ENCODE peak calls at places on chromosome 9, in seven cellular contexts. P is spleen, V is ascending aorta, B is fibroblast of lung, S is WERI-Rb-1, Y is tibial nerve, F is GM06990. W is an unnamed sample.

GRCh38 chr9:87405677-87406544 is 91.8 kb upstream of the DAPK1 start:
- DNase-seq in P (no peak), V (no peak), B (peak), S (no peak), Y (peak), F (no peak), W (no peak)

GRCh38 chr9:129889936-129890717 is 54.9 kb downstream of the USP20 start:
- DNase-seq in P (peak), V (no peak), B (no peak), S (no peak), Y (no peak), F (peak), W (peak)

GRCh38 chr9:4879098-4879497 is 86.4 kb downstream of the RCL1 start:
- DNase-seq in P (no peak), V (no peak), B (no peak), S (no peak), Y (no peak), F (no peak), W (no peak)

GRCh38 chr9:111851536-111851935 is 45.1 kb upstream of the UGCG start:
- DNase-seq in P (no peak), V (no peak), B (no peak), S (peak), Y (no peak), F (no peak), W (no peak)

GRCh38 chr9:107999011-107999410 is 509.4 kb upstream of the KLF4 start:
- DNase-seq in P (no peak), V (no peak), B (no peak), S (no peak), Y (no peak), F (no peak), W (no peak)

GRCh38 chr9:126643945-126644527 is 30.3 kb downstream of the LMX1B start:
- DNase-seq in P (no peak), V (no peak), B (no peak), S (peak), Y (no peak), F (no peak), W (no peak)

GRCh38 chr9:98359569-98359968 is 104.1 kb upstream of the TBC1D2 start:
- DNase-seq in P (no peak), V (no peak), B (no peak), S (no peak), Y (no peak), F (no peak), W (no peak)

GRCh38 chr9:90724112-90724511 is 77.5 kb upstream of the SYK start:
- DNase-seq in P (no peak), V (no peak), B (no peak), S (no peak), Y (no peak), F (no peak), W (no peak)

GRCh38 chr9:126719677-126720435 is 85.0 kb upstream of the ZBTB43 start:
- DNase-seq in P (peak), V (peak), B (peak), S (no peak), Y (peak), F (peak), W (peak)

GRCh38 chr9:92592946-92593860 is 57.4 kb upstream of the ECM2 start:
- DNase-seq in P (no peak), V (no peak), B (no peak), S (no peak), Y (no peak), F (no peak), W (no peak)

GRCh38 chr9:91536211-91536691 is 112.6 kb upstream of the NFIL3 start:
- DNase-seq in P (no peak), V (no peak), B (peak), S (no peak), Y (no peak), F (no peak), W (peak)

GRCh38 chr9:2686884-2687283 is 30.4 kb upstream of the KCNV2 start:
- DNase-seq in P (no peak), V (no peak), B (no peak), S (peak), Y (no peak), F (no peak), W (no peak)

GRCh38 chr9:15720861-15721260 is 168.0 kb downstream of the CCDC171 start:
- DNase-seq in P (no peak), V (no peak), B (no peak), S (no peak), Y (no peak), F (no peak), W (no peak)

GRCh38 chr9:123002754-123003153 is 30.7 kb upstream of the GPR21 start:
- DNase-seq in P (no peak), V (no peak), B (peak), S (no peak), Y (no peak), F (no peak), W (no peak)

GRCh38 chr9:122562134-122562760 is 9.3 kb downstream of the OR1N2 start:
- DNase-seq in P (no peak), V (no peak), B (no peak), S (peak), Y (no peak), F (no peak), W (no peak)

GRCh38 chr9:77649109-77649812 is 1.1 kb upstream of the GNA14 start:
- DNase-seq in P (no peak), V (no peak), B (peak), S (no peak), Y (no peak), F (no peak), W (no peak)

GRCh38 chr9:128122809-128123175 is 4.7 kb downstream of the PTGES2 start:
- DNase-seq in P (peak), V (no peak), B (no peak), S (no peak), Y (no peak), F (no peak), W (no peak)

GRCh38 chr9:81535542-81536241 is 153.7 kb downstream of the TLE1 start:
- DNase-seq in P (no peak), V (no peak), B (peak), S (peak), Y (no peak), F (no peak), W (no peak)

GRCh38 chr9:91758491-91758981 is 191.5 kb downstream of the ROR2 start:
- DNase-seq in P (no peak), V (no peak), B (peak), S (peak), Y (no peak), F (peak), W (peak)

GRCh38 chr9:118736406-118736805 is 632.8 kb downstream of the BRINP1 start:
- DNase-seq in P (no peak), V (no peak), B (no peak), S (no peak), Y (no peak), F (no peak), W (no peak)

GRCh38 chr9:13554626-13555025 is 275.1 kb upstream of the MPDZ start:
- DNase-seq in P (no peak), V (no peak), B (no peak), S (no peak), Y (no peak), F (no peak), W (no peak)

GRCh38 chr9:103802068-103802467 is 292.0 kb upstream of the SMC2 start:
- DNase-seq in P (no peak), V (no peak), B (no peak), S (no peak), Y (no peak), F (no peak), W (no peak)

GRCh38 chr9:19120846-19121245 is 6.4 kb downstream of the PLIN2 start:
- DNase-seq in P (no peak), V (no peak), B (no peak), S (no peak), Y (no peak), F (no peak), W (no peak)

GRCh38 chr9:19119241-19119640 is 8.1 kb downstream of the PLIN2 start:
- DNase-seq in P (no peak), V (no peak), B (no peak), S (no peak), Y (no peak), F (no peak), W (no peak)

GRCh38 chr9:19119801-19120440 is 7.4 kb downstream of the PLIN2 start:
- DNase-seq in P (no peak), V (no peak), B (no peak), S (no peak), Y (no peak), F (no peak), W (no peak)

GRCh38 chr9:19124430-19124793 is 2.9 kb downstream of the PLIN2 start:
- DNase-seq in P (no peak), V (no peak), B (no peak), S (no peak), Y (no peak), F (no peak), W (no peak)

DNA sequence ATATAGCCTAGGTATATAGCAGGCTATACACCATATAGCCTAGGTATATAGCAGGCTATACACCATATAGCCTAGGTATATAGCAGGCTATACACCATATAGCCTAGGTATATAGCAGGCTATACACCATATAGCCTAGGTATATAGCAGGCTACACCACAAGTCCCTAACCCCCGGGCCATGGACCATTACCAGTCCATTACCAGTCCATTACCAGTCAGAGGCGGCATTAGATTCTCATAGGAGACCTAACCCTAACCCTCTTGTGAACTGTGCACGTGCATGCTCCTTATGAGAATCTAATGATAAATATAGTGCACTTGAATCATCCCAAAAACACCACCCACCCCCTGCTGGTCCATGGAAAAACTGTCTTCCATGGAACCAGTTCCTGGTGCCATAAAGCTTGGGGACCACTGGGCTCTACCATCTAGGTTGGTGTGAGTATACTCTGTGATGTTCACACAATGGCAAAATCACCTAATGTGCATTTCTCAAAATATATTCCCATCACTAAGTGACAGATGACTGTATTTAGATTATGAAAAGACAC is 4.7 kb downstream of the PLIN2 start:
- DNase-seq in P (no peak), V (no peak), B (no peak), S (no peak), Y (no peak), F (no peak), W (no peak)
- TF ChIP-seq CTCF in P (no peak), V (no peak), B (peak), S (no peak), Y (no peak), F (no peak), W (no peak)

DNA sequence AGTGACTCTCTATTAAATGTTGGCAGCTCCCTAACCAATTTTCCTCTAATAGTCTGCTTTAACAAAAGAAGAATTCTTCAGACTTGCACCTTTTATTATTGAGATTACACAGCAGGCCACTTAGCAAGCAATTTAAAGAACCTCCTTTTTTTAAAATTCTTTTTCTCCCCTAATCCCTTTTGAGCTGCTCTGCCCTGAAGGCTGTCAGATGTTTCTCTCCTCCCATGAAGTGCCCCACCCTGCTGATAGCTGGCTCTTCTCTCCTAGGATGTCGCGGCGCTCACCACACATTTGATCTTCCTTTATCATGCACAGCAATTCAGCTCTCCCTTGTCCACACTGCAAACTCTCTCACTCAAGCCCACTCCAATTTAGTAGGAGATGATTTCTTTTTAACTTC is 1471.1 kb upstream of the ACO1 start:
- DNase-seq in P (no peak), V (no peak), B (no peak), S (no peak), Y (no peak), F (no peak), W (no peak)
- H3K4me3 ChIP-seq in P (no peak), V (no peak), B (no peak), S (no peak), Y (no peak), F (no peak), W (no peak)

GRCh38 chr9:137200311-137201204 is at the start of gene TPRN:
- DNase-seq in P (peak), V (peak), B (peak), S (peak), Y (peak), F (peak), W (peak)

GRCh38 chr9:137201205-137201868 is 796 bp upstream of the TPRN start:
- DNase-seq in P (no peak), V (no peak), B (no peak), S (no peak), Y (no peak), F (no peak), W (peak)

GRCh38 chr9:137198748-137199276 is 1.7 kb downstream of the TPRN start:
- DNase-seq in P (no peak), V (no peak), B (no peak), S (no peak), Y (no peak), F (no peak), W (peak)

GRCh38 chr9:137198051-137198747 is 2.3 kb downstream of the TPRN start:
- DNase-seq in P (no peak), V (no peak), B (no peak), S (no peak), Y (no peak), F (no peak), W (peak)

GRCh38 chr9:137199411-137200121 is 975 bp downstream of the TPRN start:
- DNase-seq in P (peak), V (no peak), B (no peak), S (no peak), Y (no peak), F (no peak), W (no peak)
- TF ChIP-seq CTCF in P (no peak), V (no peak), B (no peak), S (no peak), Y (no peak), F (no peak), W (no peak)

GRCh38 chr9:26142201-26142600 is 464.0 kb upstream of the TUSC1 start:
- DNase-seq in P (no peak), V (no peak), B (no peak), S (no peak), Y (no peak), F (no peak), W (no peak)
- H3K4me3 ChIP-seq in P (no peak), V (no peak), B (no peak), S (no peak), Y (no peak), F (no peak), W (no peak)

DNA sequence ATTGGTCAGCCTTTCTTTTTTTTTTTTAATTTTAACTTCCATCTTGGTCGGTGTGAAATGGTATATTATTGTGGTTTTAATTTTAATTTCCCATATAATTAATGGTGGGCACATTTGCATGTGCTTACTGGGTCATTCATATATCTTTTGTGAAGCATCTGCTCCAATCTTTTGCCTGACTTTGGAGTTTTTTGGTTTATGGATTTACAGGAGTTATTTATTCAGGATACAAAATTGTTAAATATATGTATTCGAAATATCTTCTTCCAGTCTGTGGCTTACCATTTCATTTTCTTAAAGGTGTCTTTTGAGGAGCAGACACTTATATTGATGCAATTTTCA is 682 bp upstream of the RIGI start:
- DNase-seq in P (no peak), V (no peak), B (no peak), S (no peak), Y (no peak), F (no peak), W (no peak)
- TF ChIP-seq CTCF in P (no peak), V (no peak), B (no peak), S (no peak), Y (no peak), F (no peak), W (no peak)

DNA sequence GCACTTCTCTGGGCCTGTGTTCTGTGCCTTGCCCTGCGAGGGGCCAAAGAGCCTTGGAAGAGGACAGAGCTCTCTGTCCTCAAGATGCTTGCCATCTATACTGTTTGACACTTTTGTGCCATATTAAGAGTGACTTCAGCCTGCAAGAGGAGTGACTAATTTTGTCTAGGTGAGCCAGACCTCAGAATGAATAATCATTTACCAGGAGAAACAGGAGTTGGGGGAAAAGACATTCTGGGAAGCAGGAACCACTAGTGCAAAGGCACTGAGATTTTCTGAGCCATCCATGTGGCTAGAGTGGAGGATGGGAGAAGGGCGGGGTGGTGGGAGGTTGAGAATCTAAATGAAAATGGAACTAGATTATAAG is 1.9 kb downstream of the GSN start:
- DNase-seq in P (no peak), V (no peak), B (no peak), S (no peak), Y (no peak), F (no peak), W (no peak)
- H3K4me3 ChIP-seq in P (peak), V (peak), B (peak), S (no peak), Y (peak), F (no peak), W (no peak)

GRCh38 chr9:124794902-124795491 is 18.1 kb downstream of the OLFML2A start:
- DNase-seq in P (no peak), V (no peak), B (no peak), S (peak), Y (no peak), F (no peak), W (no peak)
- TF ChIP-seq CTCF in P (no peak), V (no peak), B (no peak), S (peak), Y (no peak), F (no peak), W (no peak)

DNA sequence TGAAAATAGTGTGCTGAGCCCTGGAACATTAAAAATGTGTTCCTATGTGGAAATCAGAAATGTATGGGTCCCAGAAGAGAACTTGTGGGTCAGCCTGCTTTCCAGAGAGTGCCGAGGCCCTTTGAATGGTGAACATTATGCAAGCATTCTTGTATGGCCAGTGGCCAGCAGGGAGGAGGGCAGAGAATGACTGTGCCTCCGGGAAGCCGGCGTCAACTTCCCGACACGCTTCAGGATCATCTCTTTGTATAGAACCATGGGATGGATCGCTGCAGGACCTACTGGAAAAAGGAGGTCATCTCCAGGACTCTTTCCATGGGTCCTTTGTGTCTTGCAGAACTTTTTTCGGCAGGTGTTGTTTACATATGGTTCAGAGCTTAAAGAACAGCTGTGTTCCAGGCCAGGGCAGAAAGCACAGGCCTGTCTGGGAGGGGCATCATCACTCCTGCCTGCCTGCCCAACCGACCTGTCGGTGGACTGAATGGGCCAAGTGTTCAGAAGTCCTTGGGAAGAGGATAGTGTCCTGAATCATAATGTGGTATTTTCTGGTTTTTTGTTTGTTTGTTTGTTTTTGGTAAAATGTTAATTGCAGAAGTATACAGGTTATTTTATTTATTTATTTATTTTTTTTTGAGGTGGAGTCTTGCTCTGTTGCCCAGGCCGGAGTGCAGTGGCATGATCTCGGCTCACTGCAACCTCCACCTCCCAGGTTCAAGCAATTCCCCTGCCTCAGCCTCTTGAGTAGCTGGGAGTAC is 9.0 kb downstream of the PRRC2B start:
- DNase-seq in P (peak), V (peak), B (peak), S (no peak), Y (peak), F (no peak), W (peak)
- H3K4me3 ChIP-seq in P (no peak), V (peak), B (peak), S (no peak), Y (peak), F (no peak), W (no peak)

DNA sequence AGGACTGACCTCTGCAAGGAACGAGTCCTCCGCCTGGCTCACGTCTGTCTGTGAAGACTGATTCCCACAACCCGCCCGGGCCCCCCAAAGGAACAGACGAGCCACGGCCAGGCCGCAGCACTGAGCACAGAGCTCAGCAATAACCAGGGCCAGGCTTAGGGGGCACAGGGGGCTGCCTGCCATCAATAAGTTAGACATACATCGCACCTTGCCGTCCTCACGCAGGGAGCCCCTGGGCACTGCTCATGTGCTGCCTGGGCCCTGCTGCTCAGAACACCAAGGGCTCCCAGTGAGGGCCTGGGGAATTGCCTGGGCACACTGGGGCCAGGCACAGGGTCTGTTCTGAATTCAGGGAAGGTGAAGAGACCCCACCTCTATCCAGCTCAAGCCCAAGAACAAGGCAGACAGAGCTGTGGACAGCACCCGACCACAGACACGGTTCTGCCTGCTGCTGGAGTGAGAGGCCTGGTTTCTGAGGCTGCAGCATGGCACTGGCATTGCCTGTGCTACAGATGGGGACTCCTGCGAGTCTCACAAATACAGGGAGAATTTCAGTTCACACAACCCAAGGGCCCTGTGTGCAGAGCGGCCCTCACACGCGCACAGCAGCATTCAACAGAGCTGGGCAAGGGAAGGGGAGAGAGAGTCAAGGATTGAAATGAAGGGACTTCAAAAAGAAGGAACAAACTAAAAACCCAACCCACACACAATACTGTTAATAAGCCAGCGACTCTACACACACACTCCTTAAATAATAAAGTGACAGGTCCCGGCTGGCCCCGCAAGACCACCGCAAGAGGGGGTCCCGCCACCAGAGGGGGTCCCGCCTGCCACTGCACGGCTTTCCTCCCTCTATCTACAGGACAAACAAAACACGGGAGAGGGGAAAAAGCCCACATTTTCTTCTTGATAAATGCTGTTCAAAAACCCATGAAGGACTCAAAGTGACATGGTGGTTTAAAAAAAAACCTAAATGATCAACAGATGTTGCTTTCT is 32.0 kb downstream of the PRRT1B start:
- DNase-seq in P (no peak), V (no peak), B (no peak), S (no peak), Y (no peak), F (no peak), W (no peak)
- TF ChIP-seq CTCF in P (no peak), V (no peak), B (no peak), S (no peak), Y (no peak), F (no peak), W (no peak)

W was measured in mucosa of descending colon.